ENCODE peak calls at places on chromosomes 7 and 10, in four cellular contexts. J is thyroid gland, V is fibroblast of lung, I is mammary epithelial cell. T is an unnamed sample.

GRCh38 chr10:7312179-7312857 is 98.5 kb downstream of the SFMBT2 start:
- DNase-seq in J (no peak), V (peak; percentile 18), I (no peak), T (no peak)

GRCh38 chr7:46725838-46726237 is 804.8 kb upstream of the IGFBP3 start:
- DNase-seq in J (no peak), I (no peak), V (peak; percentile 42), T (no peak)

GRCh38 chr7:101121996-101122932 is 4.6 kb upstream of the SERPINE1 start:
- DNase-seq in I (peak; percentile 58), J (peak; percentile 33), V (peak; percentile 98), T (peak; percentile 69)

GRCh38 chr7:106978425-106979386 is 65.8 kb upstream of the PRKAR2B start:
- DNase-seq in I (no peak), J (no peak), V (no peak), T (no peak)

GRCh38 chr7:152014722-152015121 is 10.8 kb upstream of the GALNT11 start:
- DNase-seq in J (no peak), V (no peak), I (no peak), T (no peak)

GRCh38 chr7:41886906-41887311 is 184.0 kb upstream of the INHBA start:
- DNase-seq in I (peak; percentile 37), V (peak; percentile 95), J (no peak), T (no peak)

GRCh38 chr10:86817246-86817645 is 60.8 kb downstream of the BMPR1A start:
- DNase-seq in I (peak; percentile 88), V (no peak), J (no peak), T (no peak)

GRCh38 chr7:28041508-28042314 is 138.9 kb downstream of the JAZF1 start:
- DNase-seq in I (peak; percentile 92), V (peak; percentile 47), J (no peak), T (no peak)

GRCh38 chr7:68511281-68511680 is 1087.0 kb upstream of the AUTS2 start:
- DNase-seq in J (no peak), V (no peak), I (no peak), T (no peak)

GRCh38 chr7:98754041-98754479 is 115.8 kb downstream of the TMEM130 start:
- DNase-seq in V (no peak), I (no peak), J (no peak), T (no peak)

GRCh38 chr7:64869121-64869725 is 33.9 kb upstream of the ZNF273 start:
- DNase-seq in I (no peak), J (no peak), V (no peak), T (no peak)

GRCh38 chr10:103890194-103890658 is 27.8 kb downstream of the STN1 start:
- DNase-seq in J (no peak), V (no peak), I (peak; percentile 82), T (peak; percentile 84)

GRCh38 chr7:131111081-131111576 is 216.5 kb upstream of the MKLN1 start:
- DNase-seq in I (peak; percentile 36), J (no peak), V (peak; percentile 83), T (no peak)

GRCh38 chr10:130739757-130740145 is 571.8 kb downstream of the TCERG1L start:
- DNase-seq in V (no peak), I (no peak), J (no peak), T (no peak)
- H3K9me3 ChIP-seq in V (no peaks in the 10 kb centered on the region), I (peaks cover 17% of the 10 kb centered on the region), J (no peaks in the 10 kb centered on the region), T (no peaks in the 10 kb centered on the region)

GRCh38 chr7:43585521-43585920 is 2.6 kb downstream of the STK17A start:
- DNase-seq in V (peak; percentile 90), I (peak; percentile 68), J (no peak), T (no peak)

GRCh38 chr7:43582503-43583423 is at the start of gene STK17A:
- DNase-seq in J (peak; percentile 93), V (peak; percentile 89), I (peak; percentile 90), T (peak; percentile 92)

GRCh38 chr7:43586251-43586900 is 3.5 kb downstream of the STK17A start:
- DNase-seq in J (no peak), I (peak; percentile 89), V (no peak), T (no peak)

GRCh38 chr7:43583424-43584199 is 704 bp downstream of the STK17A start:
- DNase-seq in I (peak; percentile 47), J (peak; percentile 82), V (peak; percentile 53), T (peak; percentile 83)

DNA sequence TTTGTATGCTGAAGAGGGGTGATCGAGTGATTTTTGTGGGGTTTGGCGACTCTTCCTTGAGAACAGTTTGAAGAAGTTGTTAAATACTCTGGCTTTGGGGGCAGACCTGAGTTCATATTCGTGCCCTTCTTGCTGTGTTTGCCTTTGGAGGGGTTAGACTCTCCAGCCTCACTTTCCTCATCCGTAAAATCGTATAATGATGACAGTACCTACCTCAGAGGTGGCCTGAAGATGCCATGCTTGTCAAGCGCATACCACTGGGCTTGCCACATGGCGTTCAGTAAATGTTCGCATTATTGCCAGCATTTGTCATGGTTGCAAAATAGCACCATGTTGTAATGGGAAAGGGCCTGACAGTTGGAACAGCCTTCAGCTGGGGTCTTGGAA is 1.3 kb downstream of the STK17A start:
- DNase-seq in I (peak; percentile 66), J (no peak), V (peak; percentile 87), T (peak; percentile 45)
- H3K4me3 ChIP-seq in I (peak overlapping the region; percentile 82), J (no peak overlapping the region), V (peak overlapping the region; percentile 59), T (peak overlapping the region; percentile 46)

GRCh38 chr10:8873310-8873709 is 818.8 kb downstream of the GATA3 start:
- DNase-seq in J (no peak), V (no peak), I (peak; percentile 37), T (no peak)
- TF ChIP-seq CTCF in J (no peak), V (no peak), I (peak; percentile 54), T (no peak)

GRCh38 chr7:2605608-2606538 is 25.9 kb upstream of the TTYH3 start:
- DNase-seq in J (no peak), V (no peak), I (no peak), T (no peak)
- H3K9me3 ChIP-seq in J (no peaks in the 10 kb centered on the region), V (no peaks in the 10 kb centered on the region), I (no peaks in the 10 kb centered on the region), T (no peaks in the 10 kb centered on the region)

DNA sequence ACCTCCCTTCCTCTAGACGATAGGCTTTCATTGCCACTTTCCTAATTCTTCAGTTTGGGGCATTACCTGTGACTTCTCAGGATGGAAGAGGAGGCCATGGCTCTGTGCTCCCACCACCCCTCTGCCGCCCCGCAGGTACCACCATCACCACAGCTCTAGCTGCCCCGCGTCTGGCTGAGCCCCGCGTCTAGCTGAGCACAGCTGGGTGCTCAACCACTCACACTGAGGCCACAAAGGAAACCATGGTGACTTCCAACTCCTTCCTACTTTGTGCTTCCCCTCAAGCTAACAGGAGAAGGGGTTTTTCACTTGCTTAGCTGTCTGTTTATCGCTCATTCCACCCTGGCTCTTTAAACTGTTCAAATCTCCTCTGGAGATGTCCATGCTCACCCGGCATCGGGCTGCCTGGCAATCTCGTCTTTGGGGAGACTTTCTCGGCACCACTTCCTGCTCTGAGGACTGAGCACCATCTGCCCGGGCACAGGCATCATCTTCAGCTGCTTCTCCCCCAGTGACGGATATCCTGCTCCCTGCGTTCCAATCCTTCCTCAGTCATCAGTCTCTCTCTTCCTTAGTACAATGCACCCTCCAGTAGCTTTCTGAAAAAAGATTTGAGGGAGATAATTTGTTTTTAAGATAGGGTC is 59.4 kb downstream of the MAD1L1 start:
- DNase-seq in I (no peak), V (no peak), J (no peak), T (no peak)
- H3K4me3 ChIP-seq in I (no peak overlapping the region), V (no peak overlapping the region), J (no peak overlapping the region), T (no peak overlapping the region)

DNA sequence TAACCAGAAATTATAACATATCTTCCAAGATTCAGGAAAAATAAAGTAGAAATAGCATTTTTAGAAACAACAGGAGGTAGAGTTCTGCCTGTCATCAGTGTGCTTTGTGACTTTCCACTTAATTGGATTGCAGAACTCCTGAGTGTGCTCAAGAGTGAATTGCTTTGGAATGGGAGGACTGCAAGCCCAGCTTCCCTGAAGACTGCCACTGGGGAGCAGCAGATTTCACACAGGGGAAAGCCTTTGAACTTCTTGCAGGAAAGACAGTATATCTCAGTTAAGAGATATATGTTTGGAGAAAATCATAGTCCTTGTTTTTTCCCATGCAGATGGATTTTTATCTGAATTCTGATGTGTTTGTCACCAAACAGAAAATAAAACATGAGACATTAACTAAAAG is 124.5 kb downstream of the TMEM168 start:
- DNase-seq in V (peak; percentile 25), J (no peak), I (peak; percentile 24), T (no peak)
- TF ChIP-seq CTCF in V (peak; percentile 24), J (no peak), I (peak; percentile 61), T (no peak)